ENCODE peak calls at places on chromosome 10, in ten cellular contexts. Z, D, I, T, M, G, X, V, R and N are unnamed samples. For H3K4me1, the result is how much of the 10 kb centered on the place peaks cover.

GRCh38 chr10:17527530-17528146 is 73.2 kb upstream of the ST8SIA6 start:
- DNase-seq in Z (peak), D (no peak), I (no peak), T (peak), M (no peak), G (no peak), X (no peak), V (no peak), R (no peak), N (no peak)

GRCh38 chr10:46255696-46256355 is 31.0 kb upstream of the ANTXRL start:
- DNase-seq in Z (peak), D (peak), I (peak), T (peak), M (peak), G (peak), X (peak), V (peak), R (peak), N (peak)

GRCh38 chr10:122021828-122022227 is 32.9 kb downstream of the TACC2 start:
- DNase-seq in Z (no peak), D (no peak), I (no peak), T (no peak), M (no peak), G (no peak), X (no peak), V (no peak), R (no peak), N (peak)

GRCh38 chr10:50512743-50513416 is 110.9 kb downstream of the SGMS1 start:
- DNase-seq in Z (no peak), D (no peak), I (no peak), T (no peak), M (no peak), G (no peak), X (no peak), V (no peak), R (no peak), N (no peak)

GRCh38 chr10:122551450-122551849 is 9.1 kb upstream of the DMBT1 start:
- DNase-seq in Z (no peak), D (peak), I (no peak), T (peak), M (no peak), G (peak), X (peak), V (no peak), R (no peak), N (no peak)

GRCh38 chr10:42975005-42975493 is 101.8 kb upstream of the RET start:
- DNase-seq in Z (no peak), D (no peak), I (peak), T (no peak), M (no peak), G (no peak), X (peak), V (no peak), R (peak), N (peak)

GRCh38 chr10:27899058-27899457 is 99.8 kb downstream of the ODAD2 start:
- DNase-seq in Z (no peak), D (no peak), I (no peak), T (no peak), M (no peak), G (no peak), X (no peak), V (no peak), R (no peak), N (no peak)

GRCh38 chr10:88932539-88933256 is 19.9 kb downstream of the ACTA2 start:
- DNase-seq in Z (peak), D (peak), I (no peak), T (peak), M (peak), G (peak), X (peak), V (peak), R (peak), N (peak)

GRCh38 chr10:125961743-125962142 is 65.4 kb downstream of the FANK1 start:
- DNase-seq in Z (no peak), D (no peak), I (no peak), T (no peak), M (no peak), G (no peak), X (no peak), V (no peak), R (no peak), N (no peak)

GRCh38 chr10:112271982-112272381 is 11.2 kb upstream of the TECTB start:
- DNase-seq in Z (peak), D (no peak), I (no peak), T (no peak), M (no peak), G (no peak), X (no peak), V (no peak), R (peak), N (no peak)

GRCh38 chr10:125158528-125159485 is 1.6 kb downstream of the CTBP2 start:
- DNase-seq in Z (peak), D (no peak), I (peak), T (peak), M (peak), G (no peak), X (peak), V (peak), R (peak), N (peak)

GRCh38 chr10:7260912-7261700 is 149.7 kb downstream of the SFMBT2 start:
- DNase-seq in Z (peak), D (no peak), I (no peak), T (no peak), M (no peak), G (no peak), X (no peak), V (no peak), R (no peak), N (no peak)

GRCh38 chr10:79434223-79434687 is 11.2 kb downstream of the ZCCHC24 start:
- DNase-seq in Z (peak), D (no peak), I (no peak), T (no peak), M (no peak), G (no peak), X (peak), V (no peak), R (no peak), N (no peak)

GRCh38 chr10:13920465-13920864 is 333.7 kb downstream of the PRPF18 start:
- DNase-seq in Z (no peak), D (no peak), I (no peak), T (no peak), M (no peak), G (no peak), X (no peak), V (no peak), R (no peak), N (no peak)

GRCh38 chr10:13924020-13924725 is 337.4 kb downstream of the PRPF18 start:
- DNase-seq in Z (peak), D (no peak), I (no peak), T (no peak), M (no peak), G (no peak), X (no peak), V (no peak), R (no peak), N (no peak)

GRCh38 chr10:13920031-13920430 is 333.3 kb downstream of the PRPF18 start:
- DNase-seq in Z (no peak), D (no peak), I (no peak), T (no peak), M (no peak), G (no peak), X (no peak), V (no peak), R (no peak), N (no peak)

GRCh38 chr10:13922591-13922990 is 335.8 kb downstream of the PRPF18 start:
- DNase-seq in Z (no peak), D (no peak), I (no peak), T (no peak), M (no peak), G (no peak), X (no peak), V (no peak), R (no peak), N (no peak)

DNA sequence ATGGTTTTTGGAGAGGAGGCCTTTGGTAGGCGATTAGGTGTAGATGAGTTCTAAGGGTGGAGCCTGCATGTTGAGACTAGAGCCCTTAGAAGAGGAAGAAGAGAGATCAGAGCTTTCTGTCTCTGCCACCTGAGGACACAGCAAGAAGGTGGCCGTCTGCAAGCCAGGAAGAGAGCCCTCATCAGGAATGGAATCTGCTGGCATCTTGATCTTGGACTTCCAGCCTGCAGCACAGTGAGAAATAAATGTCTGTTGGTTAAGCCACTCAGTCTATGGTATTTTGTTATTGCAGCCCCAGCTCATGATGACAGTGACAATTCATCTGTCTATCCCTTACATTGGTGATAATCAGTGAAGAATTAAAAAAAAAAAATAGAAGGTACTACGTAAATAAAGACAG is 335.2 kb downstream of the PRPF18 start:
- DNase-seq in Z (no peak), D (no peak), I (no peak), T (no peak), M (no peak), G (no peak), X (no peak), V (no peak), R (no peak), N (no peak)
- H3K4me3 ChIP-seq in Z (no peak), D (no peak), I (no peak), T (no peak), M (no peak), G (no peak), X (no peak), V (no peak), R (no peak), N (no peak)

DNA sequence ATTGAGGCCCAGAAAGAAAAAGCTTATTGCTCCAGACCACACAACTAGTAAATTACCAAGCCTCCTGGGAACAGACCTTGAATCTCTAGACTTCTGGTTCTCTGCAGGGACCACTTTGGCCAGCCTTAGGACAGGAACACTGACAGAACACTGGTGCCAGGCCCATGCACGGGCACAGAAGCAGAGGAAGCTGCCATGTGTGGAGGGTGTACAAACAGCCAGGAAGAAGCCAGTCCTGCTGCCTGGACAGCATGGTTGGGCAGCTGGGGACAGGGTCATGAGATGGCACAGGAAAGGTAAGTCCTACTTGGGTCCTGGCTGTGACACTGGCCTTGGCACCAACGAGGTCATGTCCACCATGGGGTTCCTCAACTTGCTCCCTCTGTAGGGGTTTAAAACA is 19.2 kb downstream of the MMRN2 start:
- DNase-seq in Z (no peak), D (no peak), I (no peak), T (no peak), M (peak), G (no peak), X (no peak), V (no peak), R (no peak), N (no peak)
- H3K27ac ChIP-seq in Z (no peak), D (no peak), I (no peak), T (no peak), M (no peak), G (no peak), X (no peak), V (no peak), R (no peak), N (no peak)

GRCh38 chr10:96716396-96716795 is 3.9 kb downstream of the PIK3AP1 start:
- DNase-seq in Z (no peak), D (no peak), I (no peak), T (no peak), M (no peak), G (no peak), X (no peak), V (no peak), R (no peak), N (no peak)
- H3K4me1 ChIP-seq in Z (under half), D (under half), I (under half), T (under half), M (under half), G (under half), X (under half), V (under half), R (under half), N (half or more)

GRCh38 chr10:24238527-24239247 is 29.7 kb downstream of the KIAA1217 start:
- DNase-seq in Z (no peak), D (no peak), I (no peak), T (no peak), M (peak), G (no peak), X (no peak), V (no peak), R (no peak), N (peak)

GRCh38 chr10:24239289-24239688 is 30.4 kb downstream of the KIAA1217 start:
- DNase-seq in Z (no peak), D (no peak), I (no peak), T (no peak), M (no peak), G (no peak), X (no peak), V (no peak), R (no peak), N (no peak)

GRCh38 chr10:24237801-24238390 is 29.0 kb downstream of the KIAA1217 start:
- DNase-seq in Z (no peak), D (peak), I (no peak), T (no peak), M (peak), G (no peak), X (no peak), V (no peak), R (no peak), N (no peak)

GRCh38 chr10:24241536-24241935 is 32.6 kb downstream of the KIAA1217 start:
- DNase-seq in Z (no peak), D (no peak), I (no peak), T (no peak), M (no peak), G (no peak), X (no peak), V (no peak), R (no peak), N (no peak)

GRCh38 chr10:24240001-24240751 is 31.2 kb downstream of the KIAA1217 start:
- DNase-seq in Z (peak), D (peak), I (no peak), T (no peak), M (peak), G (no peak), X (no peak), V (no peak), R (no peak), N (no peak)
- H3K4me3 ChIP-seq in Z (no peak), D (no peak), I (peak), T (no peak), M (no peak), G (no peak), X (no peak), V (no peak), R (no peak), N (no peak)